ENCODE peak calls at places on chromosome 7, in four cellular contexts. M is activated naive CD4-positive, alpha-beta T cell treated with anti-CD3 and anti-CD28 coated beads, Interleukin-2, amount 10 ng/mL, durations not matched to agents 7 days and 5 days; A is M059J; F is heart right ventricle. P is an unnamed sample.

GRCh38 chr7:151724250-151724915 is 152.5 kb downstream of the PRKAG2 start:
- DNase-seq in A (no peak), M (no peak), F (no peak), P (no peak)

GRCh38 chr7:56053379-56053778 is 1.8 kb downstream of the CCT6A start:
- DNase-seq in M (no peak), A (no peak), F (no peak), P (no peak)

GRCh38 chr7:120725376-120726039 is 132.4 kb downstream of the TSPAN12 start:
- DNase-seq in A (peak), F (no peak), M (no peak), P (no peak)

GRCh38 chr7:29749701-29750321 is 56.5 kb upstream of the WIPF3 start:
- DNase-seq in F (no peak), A (peak), M (no peak), P (no peak)

GRCh38 chr7:80231719-80232118 is 97.1 kb downstream of the GNAI1 start:
- DNase-seq in F (no peak), M (no peak), A (peak), P (no peak)

GRCh38 chr7:99194301-99194700 is 13.6 kb downstream of the KPNA7 start:
- DNase-seq in M (no peak), A (peak), F (no peak), P (no peak)

GRCh38 chr7:64099656-64100531 is 54.7 kb downstream of the ZNF727 start:
- DNase-seq in M (no peak), A (no peak), F (no peak), P (no peak)

GRCh38 chr7:44094796-44095592 is 9.2 kb upstream of the AEBP1 start:
- DNase-seq in M (no peak), A (no peak), F (no peak), P (no peak)

GRCh38 chr7:17774701-17775288 is 165.5 kb downstream of the SNX13 start:
- DNase-seq in F (no peak), M (no peak), A (peak), P (no peak)

GRCh38 chr7:30708983-30709382 is 26.7 kb upstream of the CRHR2 start:
- DNase-seq in A (no peak), M (no peak), F (peak), P (peak)

GRCh38 chr7:22725585-22725984 is 1.4 kb upstream of the IL6 start:
- DNase-seq in A (peak), F (no peak), M (no peak), P (no peak)

GRCh38 chr7:134460000-134460399 is 1.1 kb upstream of the AKR1B1 start:
- DNase-seq in A (peak), M (no peak), F (no peak), P (no peak)

GRCh38 chr7:71682841-71683341 is 550.9 kb downstream of the GALNT17 start:
- DNase-seq in A (no peak), M (no peak), F (no peak), P (no peak)

GRCh38 chr7:14902589-14902963 is at the start of gene DGKB:
- DNase-seq in M (no peak), F (peak), A (peak), P (no peak)

GRCh38 chr7:6917258-6917657 is 91.2 kb upstream of the CCZ1B start:
- DNase-seq in M (no peak), A (no peak), F (peak), P (no peak)

GRCh38 chr7:7943951-7944350 is 24.6 kb upstream of the GLCCI1 start:
- DNase-seq in A (no peak), M (no peak), F (no peak), P (no peak)

GRCh38 chr7:1503816-1504775 is at the start of gene INTS1:
- DNase-seq in A (peak), M (peak), F (peak), P (peak)

GRCh38 chr7:43039346-43039745 is 73.1 kb upstream of the HECW1 start:
- DNase-seq in A (no peak), M (no peak), F (no peak), P (no peak)

GRCh38 chr7:83677180-83677866 is 28.4 kb upstream of the SEMA3E start:
- DNase-seq in F (no peak), A (peak), M (no peak), P (no peak)

GRCh38 chr7:109844362-109844761 is 1246.6 kb upstream of the LRRN3 start:
- DNase-seq in F (no peak), A (peak), M (no peak), P (no peak)

GRCh38 chr7:107592361-107593024 is 12.4 kb downstream of the BCAP29 start:
- DNase-seq in F (no peak), A (no peak), M (no peak), P (no peak)

GRCh38 chr7:3882782-3883181 is 581.7 kb downstream of the SDK1 start:
- DNase-seq in M (no peak), F (no peak), A (no peak), P (no peak)

GRCh38 chr7:34181271-34181958 is 276.1 kb downstream of the BMPER start:
- DNase-seq in F (no peak), A (no peak), M (no peak), P (no peak)

GRCh38 chr7:25303380-25304321 is 75.4 kb upstream of the NPVF start:
- DNase-seq in F (no peak), A (peak), M (no peak), P (no peak)

GRCh38 chr7:142809671-142810070 is 38.9 kb downstream of the PRSS2 start:
- DNase-seq in M (no peak), F (no peak), A (no peak), P (no peak)

GRCh38 chr7:150367677-150368097 is 935 bp upstream of the REPIN1 start:
- DNase-seq in F (no peak), A (no peak), M (no peak), P (no peak)

GRCh38 chr7:8325067-8325466 is 63.1 kb upstream of the ICA1 start:
- DNase-seq in A (peak), M (no peak), F (no peak), P (no peak)

GRCh38 chr7:47812460-47813136 is 135.7 kb downstream of the PKD1L1 start:
- DNase-seq in A (no peak), M (no peak), F (no peak), P (no peak)

GRCh38 chr7:106110885-106111670 is 1.0 kb downstream of the SYPL1 start:
- DNase-seq in F (no peak), M (no peak), A (peak), P (peak)

GRCh38 chr7:2403718-2404648 is 572 bp downstream of the CHST12 start:
- DNase-seq in F (no peak), M (peak), A (peak), P (no peak)

GRCh38 chr7:112556633-112557032 is 75.8 kb downstream of the LSMEM1 start:
- DNase-seq in F (no peak), A (peak), M (no peak), P (no peak)

GRCh38 chr7:143499246-143499645 is 21.6 kb downstream of the TAS2R41 start:
- DNase-seq in A (peak), F (peak), M (no peak), P (no peak)

GRCh38 chr7:123929620-123930019 is 4.6 kb downstream of the SPAM1 start:
- DNase-seq in M (no peak), F (no peak), A (no peak), P (no peak)

GRCh38 chr7:69780377-69780776 is 182.1 kb downstream of the AUTS2 start:
- DNase-seq in F (no peak), A (peak), M (no peak), P (no peak)

GRCh38 chr7:69962077-69962855 is 364.0 kb downstream of the AUTS2 start:
- DNase-seq in F (peak), A (peak), M (no peak), P (no peak)